ENCODE peak calls at places on chromosomes 5 and 9, in nine cellular contexts. E is mammary epithelial cell, I is neural progenitor cell, Z is adrenal gland, V is upper lobe of right lung, K is AG09319, R is WTC11, N is BJ, X is foreskin fibroblast. H is an unnamed sample.
A peak's percentile ranks its signal among the peaks of the same experiment; 100 is the strongest.

GRCh38 chr9:84736076-84736475 is 66.5 kb downstream of the NTRK2 start:
- DNase-seq in R (no peak), I (no peak), X (no peak), E (no peak), Z (no peak), K (no peak), N (no peak), V (no peak), H (no peak)

GRCh38 chr9:132372177-132373095 is 17.6 kb upstream of the SETX start:
- DNase-seq in V (peak; percentile 69), E (peak; percentile 6), I (no peak), X (peak; percentile 13), N (no peak), R (no peak), Z (peak; percentile 83), K (no peak), H (peak; percentile 72)

GRCh38 chr5:137303509-137303908 is 195.6 kb downstream of the SPOCK1 start:
- DNase-seq in R (no peak), N (no peak), K (no peak), X (no peak), Z (no peak), I (no peak), V (no peak), E (no peak), H (no peak)

GRCh38 chr9:133740891-133741290 is 2.7 kb upstream of the SARDH start:
- DNase-seq in Z (peak; percentile 37), K (no peak), I (no peak), E (no peak), R (no peak), N (no peak), V (peak; percentile 52), X (no peak), H (no peak)

GRCh38 chr5:57199866-57200265 is 26.0 kb downstream of the GPBP1 start:
- DNase-seq in N (no peak), K (no peak), I (no peak), R (no peak), Z (no peak), X (no peak), V (peak; percentile 70), E (no peak), H (no peak)

GRCh38 chr5:59745422-59745863 is 148.1 kb downstream of the PDE4D start:
- DNase-seq in K (peak; percentile 31), I (no peak), E (peak; percentile 74), V (no peak), N (no peak), X (peak; percentile 78), R (no peak), Z (no peak), H (peak; percentile 74)

GRCh38 chr5:43171441-43171840 is 20.6 kb upstream of the NIM1K start:
- DNase-seq in Z (no peak), K (no peak), E (no peak), V (no peak), N (no peak), R (no peak), X (no peak), I (no peak), H (no peak)

GRCh38 chr9:133604214-133604613 is 5.0 kb downstream of the FAM163B start:
- DNase-seq in N (no peak), E (no peak), X (no peak), K (no peak), I (no peak), R (no peak), Z (peak; percentile 74), V (no peak), H (no peak)

GRCh38 chr9:20551236-20551635 is 71.1 kb downstream of the MLLT3 start:
- DNase-seq in K (no peak), I (no peak), E (peak; percentile 58), X (no peak), V (no peak), Z (no peak), N (no peak), R (no peak), H (no peak)

GRCh38 chr5:90191352-90192045 is 218.1 kb downstream of the CETN3 start:
- DNase-seq in X (no peak), Z (no peak), E (no peak), K (no peak), R (no peak), V (no peak), N (no peak), I (no peak), H (no peak)

GRCh38 chr5:107104040-107104773 is 566.5 kb downstream of the EFNA5 start:
- DNase-seq in I (peak; percentile 26), E (no peak), R (peak; percentile 16), N (no peak), Z (no peak), V (no peak), K (no peak), X (no peak), H (no peak)

GRCh38 chr5:107100121-107100520 is 570.6 kb downstream of the EFNA5 start:
- DNase-seq in Z (no peak), N (no peak), I (no peak), R (no peak), V (no peak), K (no peak), X (no peak), E (no peak), H (no peak)

GRCh38 chr5:107103522-107103921 is 567.2 kb downstream of the EFNA5 start:
- DNase-seq in I (no peak), Z (no peak), N (no peak), E (no peak), V (no peak), K (no peak), R (no peak), X (no peak), H (no peak)

GRCh38 chr5:107108111-107108510 is 562.6 kb downstream of the EFNA5 start:
- DNase-seq in R (no peak), N (no peak), K (no peak), V (no peak), I (no peak), E (no peak), Z (no peak), X (no peak), H (no peak)

DNA sequence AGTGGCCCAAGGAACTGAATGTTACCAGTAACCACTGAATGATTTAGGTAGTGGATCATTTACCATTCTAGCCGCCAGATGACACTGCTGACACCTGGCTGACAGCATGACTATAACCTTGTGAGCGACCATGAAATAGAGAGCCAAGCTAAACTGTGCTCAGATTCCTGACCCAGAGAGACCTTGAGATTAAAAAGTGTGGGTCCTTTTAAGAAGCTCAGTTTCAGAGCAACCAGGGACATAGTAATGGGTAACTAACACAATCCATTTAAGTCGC is 566.0 kb downstream of the EFNA5 start:
- DNase-seq in K (no peak), N (no peak), Z (no peak), I (no peak), E (no peak), R (no peak), V (no peak), X (no peak), H (no peak)
- TF ChIP-seq CTCF in K (no peak), N (no peak), Z (no peak), I (peak; percentile 23), E (peak; percentile 29), R (no peak), V (no peak), X (no peak), H (peak; percentile 11)

DNA sequence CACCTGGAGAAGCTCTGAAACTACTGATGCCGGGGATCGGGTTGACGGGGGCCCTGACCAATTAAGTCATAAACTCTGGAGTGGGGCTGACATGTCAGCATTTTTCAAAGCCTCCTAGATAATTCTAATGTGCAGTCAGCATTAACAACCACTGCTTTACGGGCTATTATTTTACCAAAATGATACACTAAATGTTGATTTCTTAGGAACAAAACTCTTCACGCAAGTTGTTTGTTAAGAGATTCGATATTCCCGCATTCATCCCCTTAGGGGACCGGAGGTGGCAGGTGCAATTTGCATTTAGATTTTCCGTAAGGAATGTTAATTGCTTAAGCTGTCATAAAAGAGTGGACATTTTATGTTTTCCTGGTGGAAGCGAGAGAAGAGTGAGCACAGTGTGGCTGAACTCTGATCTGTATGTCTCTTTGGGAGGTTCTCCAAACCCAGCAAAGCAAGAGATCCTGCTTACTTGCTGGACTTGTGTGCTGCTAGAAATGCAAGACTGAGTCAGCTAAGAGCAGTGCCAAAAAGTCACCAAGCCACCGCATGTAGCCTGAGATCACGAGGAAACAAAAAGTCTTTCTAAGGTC is 77.6 kb downstream of the UGCG start:
- DNase-seq in X (peak; percentile 74), V (no peak), E (no peak), R (no peak), Z (peak; percentile 74), K (no peak), N (peak; percentile 39), I (no peak), H (no peak)
- TF ChIP-seq CTCF in X (no peak), V (no peak), E (no peak), R (no peak), Z (no peak), K (no peak), N (no peak), I (no peak), H (no peak)

DNA sequence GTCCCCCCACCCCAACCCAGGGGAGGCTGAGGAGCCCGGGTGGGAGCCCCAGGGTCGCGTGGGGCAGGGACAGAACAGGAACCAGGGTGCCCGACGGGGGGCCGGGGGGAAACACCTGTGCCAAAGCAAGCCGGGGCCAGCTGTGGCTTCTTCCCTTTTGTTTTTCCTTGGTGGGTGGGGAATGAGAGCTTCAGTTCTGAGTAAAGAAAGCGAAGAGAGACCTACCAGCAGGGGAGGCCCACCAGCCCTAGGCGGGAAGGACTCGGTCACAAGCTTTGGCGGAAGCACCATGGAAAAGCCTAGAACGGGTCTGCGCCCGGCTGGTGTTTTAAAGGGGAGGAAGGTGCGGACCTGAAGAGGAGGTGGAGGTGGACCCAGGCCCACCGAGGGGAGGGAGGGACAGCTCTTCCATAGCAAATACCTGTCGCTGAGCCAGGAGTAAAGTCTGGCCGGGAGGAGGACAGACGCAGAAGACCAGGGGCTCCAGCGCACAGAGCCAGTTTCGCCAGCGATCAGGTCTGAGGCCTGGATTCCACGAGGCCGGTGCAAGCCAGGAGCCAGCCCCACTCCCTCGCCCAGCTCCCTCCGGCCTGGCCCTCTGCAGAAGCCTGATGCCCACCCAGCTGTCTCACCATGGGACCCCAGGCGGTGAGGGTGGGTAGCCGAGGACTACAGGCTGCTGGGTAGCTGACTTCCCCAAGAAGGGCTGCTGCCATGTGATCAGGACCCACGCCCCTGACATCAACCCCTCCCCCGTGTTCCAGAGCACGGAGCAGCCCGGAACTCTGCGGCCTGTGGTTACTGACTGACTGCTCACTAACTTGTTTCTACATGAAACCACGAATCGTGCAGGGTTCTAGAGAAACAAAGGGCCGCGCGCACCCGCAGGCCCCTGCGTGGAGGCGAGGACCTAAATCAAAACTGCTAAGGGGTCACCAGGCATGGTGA is 849 bp upstream of the MGAT1 start:
- DNase-seq in I (peak; percentile 72), V (peak; percentile 91), X (no peak), K (no peak), Z (peak; percentile 80), R (peak; percentile 61), N (no peak), E (peak; percentile 86), H (peak; percentile 85)
- TF ChIP-seq CTCF in I (no peak), V (peak; percentile 16), X (no peak), K (peak; percentile 19), Z (no peak), R (no peak), N (no peak), E (no peak), H (no peak)

DNA sequence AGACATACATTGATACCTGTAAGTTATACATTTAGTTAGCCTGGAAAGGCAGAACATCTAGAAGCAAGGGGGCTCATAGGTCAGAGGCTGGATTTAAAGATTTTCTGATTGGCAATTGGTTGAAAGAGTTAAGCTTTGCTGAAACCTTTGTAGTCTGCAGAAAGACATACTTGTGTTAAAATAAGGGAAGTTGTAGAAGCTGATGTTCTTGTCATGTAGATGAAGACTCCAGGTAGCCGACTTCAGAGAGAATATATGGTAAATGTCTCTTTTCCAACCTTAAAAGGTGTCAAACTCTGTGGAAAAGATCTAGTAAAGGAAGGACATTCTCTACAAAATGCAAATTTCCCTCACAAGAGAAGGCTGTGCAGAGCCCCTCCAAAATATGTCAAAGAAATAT is 62.9 kb upstream of the ADAMTS16 start:
- DNase-seq in Z (no peak), K (no peak), R (no peak), I (no peak), X (no peak), N (no peak), V (no peak), E (no peak), H (no peak)
- TF ChIP-seq CTCF in Z (no peak), K (no peak), R (no peak), I (no peak), X (no peak), N (no peak), V (no peak), E (no peak), H (no peak)